ENCODE peak calls at places on chromosomes 3 and 15, in eight cellular contexts. U is pancreas, Z is RWPE2, J is aorta, V is uterus, K is psoas muscle, X is right lobe of liver, S is left lung. I is an unnamed sample.

GRCh38 chr15:62799037-62799436 is 243.5 kb upstream of the TPM1 start:
- DNase-seq in J (no peak), X (no peak), V (no peak), U (no peak), K (no peak), S (no peak), Z (no peak), I (no peak)

GRCh38 chr15:37134699-37135131 is 34.4 kb upstream of the MEIS2 start:
- DNase-seq in K (no peak), J (no peak), Z (no peak), U (no peak), V (peak; percentile 31), S (no peak), X (no peak), I (peak; percentile 35)

GRCh38 chr15:90638963-90639362 is 78.2 kb upstream of the BLM start:
- DNase-seq in J (no peak), Z (no peak), S (no peak), K (no peak), X (no peak), V (no peak), U (no peak), I (no peak)

GRCh38 chr15:99000001-99000590 is 7.5 kb downstream of the PGPEP1L start:
- DNase-seq in Z (no peak), J (no peak), K (no peak), X (no peak), U (no peak), S (no peak), V (no peak), I (no peak)

GRCh38 chr15:72521682-72522081 is 47.6 kb downstream of the ARIH1 start:
- DNase-seq in K (no peak), S (no peak), V (no peak), J (no peak), X (no peak), Z (no peak), U (no peak), I (no peak)

GRCh38 chr15:69035205-69035917 is 20.9 kb downstream of the NOX5 start:
- DNase-seq in J (no peak), K (no peak), S (no peak), V (no peak), X (peak; percentile 54), U (no peak), Z (no peak), I (peak; percentile 63)

GRCh38 chr15:78051622-78052405 is 25.7 kb downstream of the TBC1D2B start:
- DNase-seq in Z (no peak), X (no peak), K (no peak), U (no peak), S (no peak), V (peak; percentile 57), J (no peak), I (no peak)

GRCh38 chr3:135853981-135854380 is 111.5 kb upstream of the PPP2R3A start:
- DNase-seq in V (no peak), Z (no peak), S (no peak), J (no peak), X (no peak), U (no peak), K (no peak), I (no peak)

GRCh38 chr15:56460046-56460445 is 4.9 kb downstream of the MNS1 start:
- DNase-seq in U (no peak), J (no peak), S (no peak), Z (no peak), K (no peak), V (no peak), X (no peak), I (no peak)

GRCh38 chr15:62269504-62269903 is 104.4 kb upstream of the C2CD4B start:
- DNase-seq in X (no peak), U (no peak), V (no peak), S (no peak), J (no peak), K (no peak), Z (no peak), I (no peak)

GRCh38 chr3:17941766-17942165 is 199.3 kb upstream of the TBC1D5 start:
- DNase-seq in J (no peak), K (no peak), V (no peak), X (no peak), S (no peak), U (no peak), Z (no peak), I (no peak)

GRCh38 chr15:77247116-77247515 is 172.8 kb downstream of the PEAK1 start:
- DNase-seq in X (no peak), S (no peak), V (no peak), K (no peak), J (no peak), Z (no peak), U (no peak), I (no peak)

GRCh38 chr3:134874737-134875413 is 79.8 kb downstream of the EPHB1 start:
- DNase-seq in U (no peak), K (no peak), J (no peak), Z (no peak), V (no peak), S (no peak), X (peak; percentile 54), I (no peak)

GRCh38 chr3:158763421-158763820 is 31.2 kb upstream of the RARRES1 start:
- DNase-seq in J (no peak), V (no peak), K (no peak), U (no peak), Z (no peak), X (no peak), S (no peak), I (no peak)

GRCh38 chr3:190619353-190619752 is 105.5 kb downstream of the IL1RAP start:
- DNase-seq in J (no peak), Z (no peak), X (no peak), U (no peak), V (no peak), K (no peak), S (no peak), I (no peak)

GRCh38 chr3:52093751-52094525 is 37.6 kb upstream of the DUSP7 start:
- DNase-seq in S (peak; percentile 51), Z (no peak), U (peak; percentile 48), X (no peak), J (peak; percentile 35), K (no peak), V (no peak), I (no peak)

DNA sequence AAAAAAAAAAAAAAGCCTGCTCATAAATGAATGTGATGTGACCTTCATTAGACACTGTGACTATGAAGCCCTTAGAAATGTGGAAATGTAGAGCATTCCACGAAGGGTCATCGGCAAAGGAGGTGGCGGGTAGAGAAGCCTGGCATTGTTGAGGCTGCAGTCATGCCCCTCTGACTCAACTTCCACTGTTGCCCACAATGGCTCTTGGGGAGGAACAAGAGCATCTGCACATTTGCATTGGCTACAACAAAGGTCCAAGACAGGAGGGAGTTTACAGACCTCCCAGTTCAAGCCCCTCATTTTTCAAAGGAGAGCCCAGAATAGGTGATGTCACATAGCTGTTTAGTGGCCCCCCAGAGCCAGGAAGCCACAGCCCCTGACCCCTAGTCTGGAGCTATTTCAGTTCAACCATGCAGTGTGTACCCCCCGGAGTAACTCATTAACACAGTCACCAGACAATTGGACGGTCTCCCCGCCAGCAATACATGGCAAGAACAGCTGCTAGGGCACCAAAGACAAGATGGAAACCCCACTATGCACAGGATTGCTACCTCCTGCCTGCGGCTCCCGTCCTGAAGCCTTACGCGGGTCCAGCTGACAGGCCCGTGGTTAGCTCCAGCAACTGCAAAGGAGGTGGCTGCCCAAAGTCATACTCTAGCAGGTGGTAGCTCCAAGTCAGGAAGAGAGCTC is 56.2 kb downstream of the SH3BP5 start:
- DNase-seq in K (no peak), U (no peak), X (peak; percentile 35), S (no peak), V (no peak), Z (no peak), J (no peak), I (no peak)
- H3K4me1 ChIP-seq in K (peaks cover 6% of the 10 kb centered on the region), U (no peaks in the 10 kb centered on the region), X (no peaks in the 10 kb centered on the region), S (peaks cover 65% of the 10 kb centered on the region), V (peaks cover 7% of the 10 kb centered on the region), Z (peaks cover 2% of the 10 kb centered on the region), J (no peaks in the 10 kb centered on the region), I (no peaks in the 10 kb centered on the region)

DNA sequence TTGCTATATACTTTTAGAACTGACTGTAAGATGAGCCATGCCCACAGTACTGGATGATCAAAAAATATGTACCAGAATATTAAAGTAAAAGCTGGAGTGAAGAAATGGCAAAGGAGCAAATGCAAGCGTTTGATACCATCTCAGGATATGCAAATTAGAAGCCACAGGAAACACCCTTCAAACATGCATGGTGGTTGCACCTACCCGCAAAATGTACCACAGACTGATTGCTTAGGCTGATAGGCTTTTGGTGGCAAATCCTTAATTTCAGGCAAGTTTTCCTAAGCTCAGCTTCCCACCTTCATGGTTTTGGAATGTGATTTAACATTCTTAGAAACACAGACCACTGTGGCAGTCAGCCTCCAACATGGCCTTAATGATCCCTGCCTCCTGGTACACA is 149.0 kb downstream of the PDZRN3 start:
- DNase-seq in K (no peak), Z (no peak), V (no peak), J (no peak), S (no peak), X (no peak), U (no peak), I (no peak)
- H3K27me3 ChIP-seq in K (no peaks in the 10 kb centered on the region), Z (no peaks in the 10 kb centered on the region), V (no peaks in the 10 kb centered on the region), J (no peaks in the 10 kb centered on the region), S (no peaks in the 10 kb centered on the region), X (no peaks in the 10 kb centered on the region), U (no peaks in the 10 kb centered on the region), I (no peaks in the 10 kb centered on the region)

GRCh38 chr3:164852866-164853265 is 225.4 kb downstream of the SI start:
- DNase-seq in S (no peak), U (no peak), K (no peak), Z (no peak), X (no peak), V (no peak), J (no peak), I (no peak)
- H3K9me3 ChIP-seq in S (no peaks in the 10 kb centered on the region), U (no peaks in the 10 kb centered on the region), K (no peaks in the 10 kb centered on the region), Z (no peaks in the 10 kb centered on the region), X (no peaks in the 10 kb centered on the region), V (no peaks in the 10 kb centered on the region), J (no peaks in the 10 kb centered on the region), I (no peaks in the 10 kb centered on the region)

GRCh38 chr3:66486646-66487045 is 14.2 kb downstream of the LRIG1 start:
- DNase-seq in K (no peak), J (no peak), Z (no peak), X (no peak), V (no peak), S (no peak), U (no peak), I (no peak)

GRCh38 chr3:66489115-66489514 is 11.7 kb downstream of the LRIG1 start:
- DNase-seq in J (no peak), K (no peak), U (no peak), X (no peak), Z (no peak), V (no peak), S (no peak), I (no peak)

GRCh38 chr3:66486187-66486586 is 14.6 kb downstream of the LRIG1 start:
- DNase-seq in S (no peak), J (no peak), U (no peak), V (no peak), K (no peak), X (no peak), Z (no peak), I (no peak)

GRCh38 chr3:66488492-66488891 is 12.3 kb downstream of the LRIG1 start:
- DNase-seq in Z (no peak), V (no peak), U (no peak), K (no peak), J (no peak), X (no peak), S (no peak), I (no peak)

DNA sequence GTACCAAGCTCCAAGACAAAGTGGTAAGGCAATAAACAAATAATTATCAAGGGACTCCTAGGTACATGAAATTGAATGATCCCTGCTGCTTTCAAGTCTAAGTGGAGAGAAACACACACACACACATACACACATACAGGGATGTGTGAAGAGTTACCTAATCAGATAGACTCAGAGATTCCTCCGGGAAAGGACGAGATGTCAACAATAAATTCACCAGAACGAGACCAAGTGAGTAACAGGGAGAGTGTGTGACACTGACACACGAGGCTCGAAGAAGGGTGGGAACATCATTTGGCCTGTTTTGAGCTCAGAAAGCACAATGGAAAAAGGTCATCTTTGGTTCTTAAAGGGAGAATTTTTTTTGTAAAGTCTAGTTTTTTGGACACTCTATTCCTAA is 13.3 kb downstream of the LRIG1 start:
- DNase-seq in K (no peak), J (no peak), U (no peak), Z (no peak), S (no peak), V (no peak), X (no peak), I (no peak)
- H3K4me1 ChIP-seq in K (peaks cover 89% of the 10 kb centered on the region), J (peaks cover 11% of the 10 kb centered on the region), U (peaks cover 68% of the 10 kb centered on the region), Z (peaks cover 9% of the 10 kb centered on the region), S (peaks cover 64% of the 10 kb centered on the region), V (peaks cover under 1% of the 10 kb centered on the region), X (peaks cover 38% of the 10 kb centered on the region), I (peaks cover 15% of the 10 kb centered on the region)